ENCODE peak calls at places on chromosomes 4 and X, in ten cellular contexts. A is pancreas, M is WERI-Rb-1, R is endothelial cell of umbilical vein, Z is PC-9, Y is upper lobe of left lung, S is psoas muscle, V is mucosa of descending colon, T is fibroblast of lung, J is MM.1S. X is an unnamed sample. For H3K36me3, the result is how much of the 10 kb centered on the place peaks cover.

GRCh38 chr4:15149234-15149841 is 147.1 kb downstream of the CPEB2 start:
- DNase-seq in Y (no peak), S (no peak), M (no peak), R (no peak), J (no peak), T (peak), Z (no peak), V (no peak), A (no peak), X (no peak)

GRCh38 chrX:11064276-11064675 is 46.9 kb upstream of the HCCS start:
- DNase-seq in M (no peak), T (no peak), S (no peak), R (no peak), A (no peak), J (no peak), V (no peak), Z (no peak), Y (no peak), X (no peak)

GRCh38 chr4:22483551-22483981 is 32.3 kb downstream of the ADGRA3 start:
- DNase-seq in Y (no peak), A (no peak), V (no peak), Z (no peak), J (no peak), M (no peak), S (no peak), T (peak), R (no peak), X (no peak)

GRCh38 chr4:121668368-121669162 is 28.2 kb downstream of the ANXA5 start:
- DNase-seq in J (no peak), V (no peak), S (no peak), M (no peak), Z (no peak), A (no peak), Y (no peak), T (peak), R (no peak), X (no peak)

GRCh38 chr4:77776182-77777134 is 42.7 kb downstream of the CNOT6L start:
- DNase-seq in V (no peak), M (no peak), Z (no peak), T (peak), Y (no peak), J (no peak), A (no peak), S (no peak), R (no peak), X (no peak)

GRCh38 chrX:121871122-121871521 is 823.7 kb downstream of the GLUD2 start:
- DNase-seq in Z (no peak), J (no peak), A (no peak), M (no peak), T (no peak), S (no peak), Y (peak), R (no peak), V (no peak), X (no peak)

GRCh38 chr4:126396703-126397102 is 1081.9 kb downstream of the FAT4 start:
- DNase-seq in Y (no peak), Z (no peak), R (no peak), V (no peak), M (no peak), J (no peak), S (no peak), A (no peak), T (no peak), X (no peak)

GRCh38 chrX:39805825-39806224 is 291.9 kb downstream of the BCOR start:
- DNase-seq in R (no peak), J (no peak), Z (no peak), Y (no peak), M (no peak), A (no peak), S (no peak), T (no peak), V (no peak), X (no peak)

GRCh38 chr4:156420557-156420956 is 466.9 kb upstream of the CTSO start:
- DNase-seq in S (no peak), Z (no peak), M (no peak), J (no peak), Y (no peak), T (peak), A (no peak), R (no peak), V (no peak), X (no peak)

GRCh38 chr4:24001945-24002640 is 112.2 kb upstream of the PPARGC1A start:
- DNase-seq in M (no peak), R (no peak), V (no peak), J (no peak), T (no peak), Y (no peak), A (no peak), Z (no peak), S (no peak), X (no peak)

GRCh38 chr4:183424109-183424751 is 20.2 kb upstream of the CDKN2AIP start:
- DNase-seq in M (no peak), Z (peak), A (no peak), R (no peak), J (no peak), V (peak), S (no peak), T (no peak), Y (no peak), X (no peak)

GRCh38 chr4:105058177-105058812 is 88.4 kb upstream of the TET2 start:
- DNase-seq in M (no peak), S (no peak), R (no peak), J (no peak), Z (peak), Y (no peak), T (peak), A (no peak), V (no peak), X (no peak)

GRCh38 chr4:74146581-74147129 is 11.3 kb upstream of the MTHFD2L start:
- DNase-seq in T (no peak), V (no peak), A (no peak), R (no peak), Y (no peak), Z (no peak), S (no peak), M (no peak), J (no peak), X (no peak)

GRCh38 chrX:79366888-79367749 is at the start of gene ITM2A:
- DNase-seq in J (peak), A (peak), V (peak), T (no peak), Y (peak), S (peak), R (peak), M (no peak), Z (no peak), X (peak)

GRCh38 chrX:19715711-19716638 is 171.4 kb downstream of the SH3KBP1 start:
- DNase-seq in J (no peak), A (no peak), V (no peak), M (no peak), Z (no peak), R (no peak), S (no peak), Y (no peak), T (no peak), X (no peak)

GRCh38 chrX:53831662-53832635 is 145.4 kb upstream of the HUWE1 start:
- DNase-seq in S (no peak), T (peak), Y (no peak), J (peak), M (peak), R (peak), Z (no peak), V (no peak), A (peak), X (no peak)

GRCh38 chr4:100286601-100287000 is 96.3 kb upstream of the DDIT4L start:
- DNase-seq in Y (no peak), T (no peak), J (no peak), M (peak), V (no peak), S (no peak), R (no peak), Z (no peak), A (no peak), X (no peak)
- TF ChIP-seq CTCF in Y (no peak), T (no peak), J (no peak), M (no peak), V (no peak), S (no peak), R (no peak), Z (no peak), A (no peak), X (no peak)

DNA sequence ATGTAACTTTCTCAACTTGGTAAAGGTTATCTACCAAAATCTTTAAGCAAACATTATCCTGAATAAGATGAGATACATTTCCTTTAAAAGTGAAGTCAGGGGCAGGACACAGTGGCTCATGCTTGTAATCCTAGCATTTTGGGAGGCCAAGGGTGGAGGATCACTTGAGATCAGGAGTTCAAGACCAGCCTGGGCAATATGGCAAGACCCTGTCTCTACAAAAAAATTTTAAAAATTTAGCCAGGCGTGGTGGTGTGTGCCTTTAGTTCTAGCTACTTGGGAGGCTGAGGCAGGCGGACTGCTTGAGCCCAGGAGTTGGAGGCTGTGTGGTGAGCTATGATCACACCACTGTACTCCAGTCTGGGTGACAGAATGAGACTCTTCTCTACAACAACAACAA is 5.0 kb downstream of the DCAF16 start:
- DNase-seq in A (no peak), T (no peak), Y (no peak), M (no peak), J (no peak), V (no peak), R (no peak), Z (no peak), S (no peak), X (no peak)
- H3K36me3 ChIP-seq in A (under half), T (under half), Y (under half), M (half or more), J (under half), V (under half), R (under half), Z (under half), S (under half), X (under half)

GRCh38 chr4:162017863-162018262 is 145.9 kb downstream of the FSTL5 start:
- DNase-seq in Z (no peak), R (no peak), J (no peak), V (no peak), A (no peak), Y (no peak), T (no peak), S (no peak), M (no peak), X (no peak)
- H3K4me3 ChIP-seq in Z (no peak), R (no peak), J (no peak), V (no peak), A (no peak), Y (no peak), T (no peak), S (no peak), M (no peak), X (no peak)

GRCh38 chrX:22664826-22665225 is 334.9 kb upstream of the DDX53 start:
- DNase-seq in V (no peak), T (no peak), R (no peak), J (no peak), M (no peak), A (no peak), Z (no peak), S (no peak), Y (no peak), X (no peak)

GRCh38 chrX:22665818-22666217 is 333.9 kb upstream of the DDX53 start:
- DNase-seq in J (no peak), A (no peak), M (no peak), Y (no peak), R (no peak), T (no peak), V (no peak), S (no peak), Z (no peak), X (no peak)

GRCh38 chrX:22662776-22663175 is 337.0 kb upstream of the DDX53 start:
- DNase-seq in M (no peak), A (no peak), S (no peak), Z (peak), R (no peak), V (no peak), Y (no peak), T (no peak), J (no peak), X (no peak)

GRCh38 chrX:22660756-22661155 is 339.0 kb upstream of the DDX53 start:
- DNase-seq in S (no peak), T (no peak), R (no peak), M (no peak), Z (no peak), A (no peak), Y (no peak), V (no peak), J (no peak), X (no peak)

GRCh38 chrX:22666441-22666840 is 333.3 kb upstream of the DDX53 start:
- DNase-seq in J (no peak), V (no peak), R (peak), S (no peak), Z (no peak), Y (no peak), A (no peak), T (peak), M (peak), X (no peak)
- TF ChIP-seq CTCF in J (no peak), V (no peak), R (no peak), S (no peak), Z (no peak), Y (no peak), A (no peak), T (no peak), M (peak), X (no peak)

GRCh38 chr4:145153181-145153903 is 27.0 kb downstream of the OTUD4 start:
- DNase-seq in S (no peak), Z (no peak), A (no peak), J (no peak), T (no peak), Y (no peak), R (peak), M (no peak), V (no peak), X (no peak)

GRCh38 chr4:145154573-145154972 is 25.8 kb downstream of the OTUD4 start:
- DNase-seq in V (no peak), R (peak), Y (no peak), T (peak), A (no peak), Z (no peak), J (peak), S (no peak), M (peak), X (no peak)

GRCh38 chr4:145148980-145149379 is 31.4 kb downstream of the OTUD4 start:
- DNase-seq in M (no peak), R (no peak), V (no peak), Y (no peak), Z (no peak), S (no peak), J (no peak), T (no peak), A (no peak), X (no peak)

GRCh38 chr4:145155268-145155870 is 25.0 kb downstream of the OTUD4 start:
- DNase-seq in V (no peak), Y (no peak), A (no peak), J (no peak), R (peak), Z (no peak), S (no peak), T (no peak), M (no peak), X (no peak)

DNA sequence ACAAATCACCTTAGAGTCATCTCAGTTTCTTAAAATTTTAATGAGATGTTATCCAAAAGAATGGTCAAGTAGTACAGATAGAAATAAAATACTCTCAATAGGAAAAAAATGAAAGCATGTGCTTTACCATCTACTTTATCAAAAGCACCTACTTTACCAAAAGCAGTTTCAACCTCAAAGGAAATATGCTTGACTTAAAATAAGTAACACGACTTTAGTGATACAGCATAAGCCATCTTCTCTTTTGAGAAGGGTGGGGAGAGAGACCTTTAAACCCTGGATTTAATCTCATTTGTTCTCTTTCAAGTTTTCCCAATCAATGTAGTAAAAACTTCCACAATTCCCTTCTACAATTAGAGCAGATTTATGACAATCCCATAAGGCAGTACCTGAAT is 26.5 kb downstream of the OTUD4 start:
- DNase-seq in J (peak), Y (no peak), V (no peak), A (no peak), T (no peak), S (no peak), M (no peak), Z (no peak), R (peak), X (no peak)
- H3K36me3 ChIP-seq in J (under half), Y (half or more), V (under half), A (under half), T (under half), S (under half), M (half or more), Z (under half), R (under half), X (under half)

DNA sequence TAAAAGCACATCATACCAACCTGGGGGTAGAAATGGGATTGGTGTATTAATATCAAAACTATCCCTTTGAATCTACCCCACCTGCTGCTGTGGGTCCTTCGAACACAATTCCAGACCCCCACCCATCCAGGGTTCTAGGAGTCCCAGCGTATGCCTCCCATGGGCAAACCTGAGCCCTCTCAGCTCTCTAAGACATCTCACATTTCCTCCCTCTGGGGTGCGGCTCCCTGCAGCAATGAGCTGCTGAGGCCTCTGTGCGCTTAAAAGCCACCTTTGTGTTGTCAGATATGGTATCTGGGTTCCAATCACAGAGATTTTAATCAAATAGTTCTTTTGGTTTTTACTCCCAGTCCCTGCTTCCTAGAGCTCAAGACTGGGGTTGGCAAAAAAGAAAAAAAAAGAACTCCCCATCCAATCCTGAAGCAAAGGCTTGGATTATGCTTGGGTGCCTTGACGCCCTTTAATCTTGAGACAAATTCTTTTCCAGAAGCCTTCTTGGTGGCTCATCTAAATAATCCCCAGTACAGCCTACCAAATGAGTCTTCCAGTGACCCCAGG is 37.5 kb upstream of the NOCT start:
- DNase-seq in V (no peak), R (no peak), Z (no peak), Y (no peak), T (no peak), J (no peak), A (no peak), M (no peak), S (no peak), X (no peak)
- H3K4me3 ChIP-seq in V (no peak), R (no peak), Z (no peak), Y (no peak), T (no peak), J (no peak), A (no peak), M (no peak), S (no peak), X (no peak)

DNA sequence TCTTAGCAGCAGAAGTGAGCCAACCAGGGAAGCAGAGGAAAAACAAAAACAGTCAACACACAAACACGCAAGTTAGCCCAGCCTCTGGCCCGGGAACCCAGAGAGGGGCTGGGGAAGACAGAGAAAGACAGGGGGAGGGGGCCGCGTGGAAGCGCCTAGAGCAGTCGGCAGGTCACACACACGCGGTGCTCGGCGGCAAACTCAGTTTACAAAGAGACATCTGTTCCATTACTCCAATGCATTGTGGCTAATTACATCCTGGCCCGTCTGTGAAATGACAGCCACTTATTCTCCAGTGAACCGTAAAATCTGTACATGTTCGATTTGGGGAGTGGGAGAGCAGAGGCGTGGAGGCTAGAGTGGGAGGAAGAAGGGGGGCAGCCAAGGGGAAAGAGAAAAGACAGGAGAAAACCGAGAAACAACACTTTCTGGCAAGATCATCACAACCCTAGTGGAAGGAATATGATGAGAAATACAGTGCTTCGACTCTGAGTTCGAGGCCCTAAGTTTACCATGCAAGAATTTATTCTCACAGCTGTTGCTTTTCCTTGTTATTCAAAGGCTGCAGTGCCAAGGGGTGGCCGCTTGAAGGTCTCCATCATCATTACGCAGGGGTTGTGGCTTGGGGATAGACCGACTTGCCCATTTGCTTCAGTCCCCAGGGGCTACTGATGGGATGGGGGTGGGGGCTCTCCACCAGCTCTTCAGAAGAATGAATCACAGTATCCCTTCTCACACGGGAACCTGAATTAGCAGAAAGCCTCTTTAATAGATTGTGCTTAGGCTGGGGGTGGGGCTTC is 167.7 kb downstream of the MGST2 start:
- DNase-seq in M (peak), Z (no peak), Y (peak), J (no peak), A (no peak), T (no peak), S (no peak), R (no peak), V (no peak), X (no peak)
- TF ChIP-seq CTCF in M (peak), Z (no peak), Y (no peak), J (no peak), A (no peak), T (no peak), S (no peak), R (no peak), V (no peak), X (no peak)

GRCh38 chr4:6999172-7000086 is 43.7 kb upstream of the TADA2B start:
- DNase-seq in J (no peak), T (no peak), M (no peak), S (no peak), Y (no peak), A (no peak), V (peak), Z (peak), R (no peak), X (no peak)

GRCh38 chr4:6991771-6992557 is 51.2 kb upstream of the TADA2B start:
- DNase-seq in S (no peak), T (peak), A (peak), V (no peak), J (peak), R (peak), Z (peak), M (no peak), Y (no peak), X (peak)

GRCh38 chr4:6992728-6993655 is 50.2 kb upstream of the TADA2B start:
- DNase-seq in Y (no peak), S (no peak), T (no peak), Z (peak), A (no peak), J (peak), V (no peak), R (no peak), M (no peak), X (no peak)

GRCh38 chr4:7000421-7001176 is 42.6 kb upstream of the TADA2B start:
- DNase-seq in J (no peak), V (peak), M (no peak), Z (no peak), Y (no peak), T (no peak), A (no peak), S (no peak), R (no peak), X (no peak)

GRCh38 chr4:6996481-6996880 is 46.7 kb upstream of the TADA2B start:
- DNase-seq in V (no peak), Y (no peak), S (no peak), J (no peak), M (no peak), R (no peak), Z (no peak), A (no peak), T (no peak), X (no peak)
- H3K36me3 ChIP-seq in V (under half), Y (half or more), S (under half), J (under half), M (half or more), R (under half), Z (under half), A (under half), T (under half), X (under half)

GRCh38 chrX:1584237-1585011 is 7.0 kb upstream of the AKAP17A start:
- DNase-seq in R (no peak), J (no peak), T (no peak), A (no peak), Y (peak), M (no peak), V (no peak), S (no peak), Z (no peak), X (no peak)

GRCh38 chrX:1582686-1583437 is 8.5 kb upstream of the AKAP17A start:
- DNase-seq in Y (no peak), T (no peak), R (no peak), V (no peak), Z (peak), A (no peak), J (peak), S (no peak), M (no peak), X (no peak)

GRCh38 chrX:1589356-1590130 is 1.9 kb upstream of the AKAP17A start:
- DNase-seq in Z (no peak), V (no peak), Y (no peak), R (no peak), M (no peak), S (peak), J (no peak), A (no peak), T (no peak), X (no peak)

GRCh38 chrX:1591102-1591862 is at the start of gene AKAP17A:
- DNase-seq in V (peak), Z (peak), T (peak), M (peak), R (peak), J (peak), S (peak), Y (peak), A (peak), X (peak)

GRCh38 chrX:1587161-1587560 is 4.2 kb upstream of the AKAP17A start:
- DNase-seq in R (no peak), T (no peak), A (no peak), V (no peak), S (no peak), Z (no peak), J (peak), Y (no peak), M (no peak), X (no peak)
- H3K4me3 ChIP-seq in R (no peak), T (no peak), A (no peak), V (no peak), S (no peak), Z (no peak), J (no peak), Y (no peak), M (no peak), X (no peak)

X was measured in uterus.